ENCODE peak calls at places on chromosomes 6 and 20, in nine cellular contexts. V, G, M, H, F, U, C, Y and T are unnamed samples.

GRCh38 chr6:109095821-109096084 is 446 bp downstream of the CEP57L1 start:
- DNase-seq in G (no peak), U (no peak), C (no peak), V (no peak), M (no peak), Y (no peak), F (no peak), H (no peak), T (no peak)

GRCh38 chr6:11575408-11576033 is 38.0 kb downstream of the TMEM170B start:
- DNase-seq in U (peak), V (no peak), G (peak), Y (peak), H (peak), M (peak), F (peak), C (peak), T (peak)

GRCh38 chr20:12970372-12970821 is 38.4 kb upstream of the SPTLC3 start:
- DNase-seq in U (no peak), M (peak), H (peak), C (peak), V (no peak), G (peak), F (peak), Y (no peak), T (no peak)

GRCh38 chr20:19099586-19100555 is 112.6 kb upstream of the SLC24A3 start:
- DNase-seq in M (peak), G (no peak), V (no peak), U (no peak), Y (no peak), C (no peak), F (no peak), H (no peak), T (no peak)

GRCh38 chr6:26329763-26330511 is 35.1 kb upstream of the BTN3A2 start:
- DNase-seq in Y (no peak), F (peak), V (no peak), G (no peak), H (peak), C (peak), M (peak), U (no peak), T (peak)

GRCh38 chr20:32924781-32925180 is 66.1 kb downstream of the EFCAB8 start:
- DNase-seq in F (no peak), Y (peak), H (no peak), C (no peak), V (no peak), U (no peak), G (no peak), M (no peak), T (no peak)

GRCh38 chr6:16719488-16719887 is 41.8 kb downstream of the ATXN1 start:
- DNase-seq in U (no peak), G (no peak), C (no peak), H (no peak), Y (no peak), V (no peak), F (no peak), M (no peak), T (no peak)

GRCh38 chr6:44705611-44706010 is 318.1 kb downstream of the CDC5L start:
- DNase-seq in V (no peak), Y (no peak), M (no peak), C (no peak), H (no peak), G (no peak), F (no peak), U (no peak), T (no peak)

GRCh38 chr6:1916334-1916985 is 306.7 kb downstream of the FOXC1 start:
- DNase-seq in C (peak), F (no peak), V (no peak), H (peak), M (peak), G (peak), U (no peak), Y (no peak), T (no peak)

GRCh38 chr6:97147421-97147820 is 135.6 kb downstream of the MMS22L start:
- DNase-seq in Y (no peak), H (no peak), V (no peak), C (peak), F (no peak), M (no peak), U (no peak), G (no peak), T (no peak)

GRCh38 chr20:38973546-38974120 is 11.5 kb downstream of the DHX35 start:
- DNase-seq in Y (no peak), V (no peak), M (peak), G (no peak), H (peak), F (no peak), U (no peak), C (peak), T (no peak)

GRCh38 chr20:8464368-8464767 is 332.3 kb downstream of the PLCB1 start:
- DNase-seq in M (peak), V (no peak), U (no peak), C (peak), H (peak), Y (no peak), G (no peak), F (no peak), T (no peak)

GRCh38 chr20:47126709-47127108 is 229.8 kb downstream of the ZMYND8 start:
- DNase-seq in M (no peak), F (no peak), H (peak), C (peak), G (no peak), U (no peak), Y (no peak), V (no peak), T (no peak)

GRCh38 chr6:161074496-161075140 is 83.0 kb downstream of the MAP3K4 start:
- DNase-seq in Y (no peak), M (no peak), G (no peak), V (no peak), H (no peak), U (no peak), F (no peak), C (no peak), T (no peak)

GRCh38 chr6:20554326-20554725 is 20.1 kb downstream of the CDKAL1 start:
- DNase-seq in F (no peak), Y (no peak), V (no peak), H (no peak), U (no peak), G (no peak), M (no peak), C (no peak), T (no peak)

GRCh38 chr6:130697661-130698535 is 129.3 kb upstream of the SMLR1 start:
- DNase-seq in F (peak), G (peak), Y (peak), V (no peak), H (peak), C (peak), U (peak), M (peak), T (peak)

GRCh38 chr6:33289784-33290315 is 449 bp downstream of the PFDN6 start:
- DNase-seq in G (no peak), U (no peak), Y (no peak), C (no peak), F (no peak), V (no peak), M (no peak), H (no peak), T (no peak)

GRCh38 chr6:69792292-69792691 is 4.5 kb downstream of the LMBRD1 start:
- DNase-seq in U (peak), M (no peak), Y (peak), F (no peak), V (no peak), C (no peak), H (no peak), G (no peak), T (no peak)

GRCh38 chr20:14921546-14921945 is 584.1 kb upstream of the FLRT3 start:
- DNase-seq in H (no peak), C (peak), F (no peak), Y (no peak), M (peak), G (peak), V (no peak), U (no peak), T (no peak)

GRCh38 chr20:38473353-38473795 is 731 bp downstream of the RALGAPB start:
- DNase-seq in Y (no peak), C (no peak), H (no peak), F (no peak), M (peak), U (no peak), G (no peak), V (no peak), T (no peak)

GRCh38 chr6:6803180-6803978 is 214.9 kb downstream of the LY86 start:
- DNase-seq in F (no peak), M (peak), C (peak), Y (peak), H (no peak), G (no peak), V (no peak), U (no peak), T (no peak)

GRCh38 chr6:155026366-155027045 is 31.4 kb downstream of the TIAM2 start:
- DNase-seq in U (peak), F (no peak), H (peak), V (no peak), M (peak), C (peak), G (peak), Y (peak), T (no peak)

GRCh38 chr6:164252952-164253351 is 838.4 kb downstream of the QKI start:
- DNase-seq in V (no peak), M (no peak), U (no peak), G (no peak), C (no peak), Y (no peak), F (peak), H (no peak), T (no peak)

GRCh38 chr6:5190467-5190866 is 70.3 kb downstream of the LYRM4 start:
- DNase-seq in H (peak), V (no peak), C (peak), Y (no peak), F (no peak), G (peak), U (no peak), M (peak), T (no peak)

GRCh38 chr20:51156041-51156795 is 133.3 kb upstream of the KCNG1 start:
- DNase-seq in U (peak), Y (no peak), V (no peak), G (peak), C (no peak), H (no peak), M (no peak), F (no peak), T (no peak)

GRCh38 chr6:125206389-125206788 is 52.8 kb downstream of the TPD52L1 start:
- DNase-seq in U (no peak), V (no peak), F (no peak), H (no peak), M (no peak), G (no peak), Y (no peak), C (no peak), T (no peak)

GRCh38 chr6:45606831-45607400 is 229.2 kb upstream of the SUPT3H start:
- DNase-seq in C (no peak), G (no peak), V (no peak), H (no peak), F (no peak), M (no peak), U (no peak), Y (no peak), T (no peak)

GRCh38 chr6:158121335-158121734 is 46.7 kb downstream of the SERAC1 start:
- DNase-seq in M (no peak), V (no peak), U (no peak), Y (no peak), H (no peak), C (no peak), F (no peak), G (no peak), T (no peak)

GRCh38 chr6:168051648-168052047 is 27.4 kb downstream of the FRMD1 start:
- DNase-seq in C (no peak), F (no peak), V (no peak), G (no peak), H (no peak), Y (no peak), U (no peak), M (no peak), T (no peak)

GRCh38 chr6:168053957-168054471 is 25.0 kb downstream of the FRMD1 start:
- DNase-seq in U (no peak), Y (no peak), M (no peak), F (no peak), C (no peak), G (no peak), H (no peak), V (no peak), T (no peak)

GRCh38 chr6:168050861-168051586 is 28.0 kb downstream of the FRMD1 start:
- DNase-seq in M (no peak), F (no peak), C (no peak), V (no peak), U (no peak), H (no peak), G (no peak), Y (no peak), T (no peak)

GRCh38 chr6:168053086-168053956 is 25.7 kb downstream of the FRMD1 start:
- DNase-seq in G (no peak), H (no peak), Y (no peak), C (no peak), M (no peak), V (no peak), F (no peak), U (no peak), T (no peak)

GRCh38 chr6:168052291-168052891 is 26.6 kb downstream of the FRMD1 start:
- DNase-seq in F (no peak), H (no peak), M (peak), Y (no peak), G (no peak), C (no peak), U (no peak), V (no peak), T (no peak)
- TF ChIP-seq CTCF in F (no peak), H (no peak), M (peak), Y (no peak), G (no peak), C (no peak), U (no peak), V (no peak), T (no peak)

DNA sequence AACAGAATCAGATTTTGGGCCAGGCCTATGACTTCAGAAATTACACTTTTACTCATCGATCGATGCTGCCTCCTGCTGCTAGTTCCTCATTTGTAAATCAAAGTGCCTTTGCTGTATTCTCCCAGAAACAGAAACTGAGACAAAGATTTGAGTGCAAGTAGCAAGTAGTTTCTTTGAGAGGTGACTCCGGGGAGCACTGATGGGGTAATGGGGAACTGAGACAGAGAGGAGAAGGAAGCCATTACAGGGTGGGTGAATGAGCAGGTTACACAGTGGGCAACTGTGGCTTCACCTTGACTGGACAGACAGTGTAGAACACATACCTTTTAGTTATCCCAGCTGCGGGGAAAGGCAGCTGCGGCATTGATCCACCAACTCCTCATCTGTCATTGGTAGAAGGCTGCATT is 9.7 kb upstream of the CD40 start:
- DNase-seq in F (no peak), M (no peak), V (no peak), U (no peak), Y (no peak), H (no peak), G (no peak), C (no peak), T (no peak)
- TF ChIP-seq CTCF in F (no peak), M (no peak), V (no peak), U (no peak), Y (no peak), H (no peak), G (no peak), C (no peak), T (no peak)

GRCh38 chr20:325889-326644 is 715 bp downstream of the SOX12 start:
- DNase-seq in C (peak), Y (peak), M (peak), U (peak), V (peak), H (peak), G (no peak), F (peak), T (peak)

GRCh38 chr20:326645-327031 is 1.3 kb downstream of the SOX12 start:
- DNase-seq in H (no peak), Y (peak), C (no peak), V (no peak), G (no peak), U (no peak), M (peak), F (peak), T (peak)

GRCh38 chr20:327041-327945 is 1.9 kb downstream of the SOX12 start:
- DNase-seq in C (peak), F (peak), G (peak), U (peak), Y (peak), M (peak), H (peak), V (peak), T (peak)

GRCh38 chr20:325043-325888 is at the start of gene SOX12:
- DNase-seq in C (peak), H (peak), M (peak), Y (peak), F (peak), V (peak), G (no peak), U (peak), T (peak)

DNA sequence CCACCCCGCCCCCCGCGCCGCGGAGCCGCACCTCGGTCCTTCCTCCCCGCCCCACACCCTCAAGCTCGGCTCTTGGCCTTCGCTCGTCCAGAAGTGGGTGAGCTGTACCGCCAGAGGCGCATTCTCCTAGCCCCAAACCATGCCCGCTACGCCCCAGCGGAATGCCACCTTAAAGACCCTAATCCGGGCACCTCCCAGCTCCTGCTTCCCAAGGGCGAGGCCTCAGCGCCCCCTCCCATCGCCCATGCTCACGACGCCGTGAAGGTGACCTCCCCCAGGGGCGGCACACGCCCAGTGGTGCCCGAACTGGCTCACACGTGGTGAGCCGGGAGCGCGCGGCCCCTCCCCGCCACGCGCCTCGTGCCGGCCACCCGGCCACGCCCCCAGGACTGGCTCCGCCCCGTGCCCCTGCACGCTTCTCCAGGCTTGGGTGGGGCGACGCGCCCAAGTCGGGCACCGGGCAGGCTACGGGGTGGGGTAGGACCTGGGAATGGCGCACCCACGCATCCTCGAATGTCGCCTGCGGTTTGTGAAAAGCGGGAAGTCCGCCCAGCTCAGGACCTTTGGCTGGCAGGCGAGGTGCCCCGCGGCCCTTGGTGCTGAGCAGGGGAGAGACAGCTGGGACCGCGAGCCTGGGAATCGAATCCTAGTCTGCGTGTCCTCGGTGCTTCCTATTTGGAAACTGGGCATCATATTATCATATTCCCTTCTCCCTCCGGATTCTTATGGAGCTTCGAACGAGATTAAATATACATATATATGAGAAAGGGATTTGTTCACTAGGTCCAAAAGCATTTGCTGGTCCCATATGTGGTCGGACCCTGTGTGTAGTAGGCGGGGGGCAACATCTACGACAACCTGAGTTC is 942 bp upstream of the SOX12 start:
- DNase-seq in Y (peak), U (peak), H (peak), M (peak), G (no peak), C (peak), F (peak), V (peak), T (peak)
- TF ChIP-seq CTCF in Y (no peak), U (peak), H (peak), M (peak), G (peak), C (no peak), F (peak), V (no peak), T (peak)

GRCh38 chr6:116512709-116513108 is 1.3 kb downstream of the CALHM5 start:
- DNase-seq in C (no peak), G (no peak), U (no peak), V (no peak), Y (no peak), M (no peak), F (no peak), H (no peak), T (no peak)

GRCh38 chr6:116514103-116514502 is 2.7 kb downstream of the CALHM5 start:
- DNase-seq in V (no peak), Y (no peak), U (no peak), F (no peak), M (no peak), H (no peak), C (no peak), G (no peak), T (no peak)

GRCh38 chr6:116513224-116513875 is 1.9 kb downstream of the CALHM5 start:
- DNase-seq in F (no peak), V (no peak), G (no peak), H (no peak), C (peak), Y (no peak), M (peak), U (no peak), T (no peak)

GRCh38 chr6:116512155-116512559 is 718 bp downstream of the CALHM5 start:
- DNase-seq in G (no peak), H (peak), F (no peak), C (no peak), M (no peak), Y (no peak), U (no peak), V (no peak), T (no peak)

DNA sequence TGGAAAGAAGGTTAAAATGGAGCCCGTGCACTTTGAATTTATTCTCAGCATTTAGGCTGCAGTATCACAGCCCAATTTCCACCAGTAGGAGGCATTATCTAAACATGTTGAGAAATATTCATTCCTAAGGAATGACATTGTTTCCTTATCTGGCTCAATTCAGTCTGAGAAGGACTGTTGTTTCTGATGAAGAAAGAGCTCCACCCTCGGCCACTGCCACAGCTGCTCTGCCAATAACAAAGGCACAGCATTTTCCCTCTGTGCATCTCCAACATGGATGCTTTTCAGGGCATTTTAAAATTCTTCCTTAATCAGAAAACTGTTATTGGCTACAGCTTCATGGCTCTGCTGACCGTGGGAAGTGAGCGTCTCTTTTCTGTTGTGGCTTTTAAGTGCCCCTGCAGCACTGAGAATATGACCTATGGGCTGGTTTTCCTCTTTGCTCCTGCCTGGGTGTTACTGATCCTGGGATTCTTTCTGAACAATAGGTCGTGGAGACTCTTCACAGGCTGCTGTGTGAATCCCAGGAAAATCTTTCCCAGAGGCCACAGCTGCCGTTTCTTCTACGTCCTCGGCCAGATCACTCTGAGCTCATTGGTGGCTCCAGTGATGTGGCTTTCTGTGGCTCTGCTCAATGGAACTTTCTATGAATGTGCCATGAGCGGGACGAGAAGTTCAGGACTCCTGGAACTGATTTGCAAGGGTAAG is at the start of gene CALHM5:
- DNase-seq in H (peak), U (peak), M (peak), F (no peak), Y (peak), G (peak), V (no peak), C (peak), T (no peak)
- TF ChIP-seq CTCF in H (peak), U (peak), M (peak), F (peak), Y (no peak), G (peak), V (peak), C (peak), T (peak)

GRCh38 chr6:141719476-141719875 is 413.2 kb upstream of the GJE1 start:
- DNase-seq in H (no peak), C (no peak), Y (no peak), U (no peak), F (no peak), G (no peak), V (no peak), M (no peak), T (no peak)
- TF ChIP-seq CTCF in H (no peak), C (no peak), Y (no peak), U (no peak), F (no peak), G (no peak), V (no peak), M (no peak), T (no peak)